ENCODE peak calls at places on chromosomes 3 and 15, in four cellular contexts. D, N, P and O are unnamed samples.

GRCh38 chr3:123816673-123817207 is 67.4 kb downstream of the MYLK start:
- DNase-seq in N (no peak), P (no peak), D (no peak), O (no peak)

GRCh38 chr3:185216587-185216918 is 37.3 kb downstream of the EHHADH start:
- DNase-seq in D (no peak), P (no peak), N (no peak), O (no peak)

GRCh38 chr3:132432639-132433038 is 15.3 kb downstream of the DNAJC13 start:
- DNase-seq in D (peak; percentile 13), P (no peak), N (no peak), O (no peak)

GRCh38 chr3:32510075-32510724 is 7.5 kb upstream of the CMTM6 start:
- DNase-seq in N (peak; percentile 68), P (peak; percentile 84), D (peak; percentile 71), O (peak; percentile 30)

GRCh38 chr15:92430067-92430435 is 36.4 kb downstream of the ST8SIA2 start:
- DNase-seq in D (peak; percentile 66), P (no peak), N (no peak), O (no peak)

GRCh38 chr15:94110476-94111130 is 120.8 kb upstream of the MCTP2 start:
- DNase-seq in D (no peak), N (no peak), P (no peak), O (no peak)

GRCh38 chr15:98850991-98851776 is 156.4 kb downstream of the PGPEP1L start:
- DNase-seq in N (peak; percentile 76), D (peak; percentile 69), P (peak; percentile 69), O (peak; percentile 30)

GRCh38 chr3:140128217-140129137 is 193.5 kb downstream of the CLSTN2 start:
- DNase-seq in N (no peak), P (no peak), D (peak; percentile 35), O (no peak)

GRCh38 chr15:98876461-98877369 is 130.9 kb downstream of the PGPEP1L start:
- DNase-seq in P (no peak), D (no peak), N (no peak), O (no peak)

GRCh38 chr3:67362686-67363085 is 291.7 kb downstream of the SUCLG2 start:
- DNase-seq in P (no peak), N (no peak), D (no peak), O (no peak)

GRCh38 chr15:78855746-78856145 is 16.9 kb upstream of the MORF4L1 start:
- DNase-seq in D (no peak), N (no peak), P (no peak), O (no peak)

GRCh38 chr15:68229386-68230156 is at the start of gene CLN6:
- DNase-seq in P (peak; percentile 53), D (peak; percentile 97), N (peak; percentile 70), O (peak; percentile 71)

GRCh38 chr15:68228143-68228970 is 1.2 kb downstream of the CLN6 start:
- DNase-seq in N (no peak), P (no peak), D (peak; percentile 43), O (no peak)

GRCh38 chr15:68228971-68229385 is 550 bp downstream of the CLN6 start:
- DNase-seq in N (no peak), P (no peak), D (no peak), O (no peak)

GRCh38 chr15:68230157-68231100 is 901 bp upstream of the CLN6 start:
- DNase-seq in P (no peak), N (no peak), D (peak; percentile 35), O (no peak)

GRCh38 chr15:68227806-68228142 is 1.8 kb downstream of the CLN6 start:
- DNase-seq in N (no peak), P (no peak), D (peak; percentile 19), O (no peak)
- H3K4me3 ChIP-seq in N (no peak overlapping the region), P (no peak overlapping the region), D (no peak overlapping the region), O (no peak overlapping the region)

DNA sequence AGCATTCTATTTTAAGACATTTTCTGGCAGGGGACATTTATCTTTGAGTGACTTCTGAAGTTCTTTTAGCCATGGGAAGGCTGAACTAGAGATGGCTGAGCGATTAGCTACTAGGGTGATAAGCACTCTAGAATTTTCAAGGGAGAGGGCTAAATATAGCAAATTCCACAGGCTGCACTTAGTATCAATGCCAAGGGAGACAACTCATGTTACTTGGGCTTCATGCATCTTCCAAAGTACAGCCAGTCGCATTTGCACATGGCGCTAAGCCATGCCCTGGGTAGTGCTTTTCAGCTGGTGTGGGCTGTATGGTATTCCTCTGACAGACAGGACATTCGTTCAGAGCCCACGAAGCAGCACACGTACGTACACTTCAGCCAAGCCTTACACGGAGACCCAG is 69.6 kb downstream of the RYR3 start:
- DNase-seq in N (no peak), P (no peak), D (no peak), O (no peak)
- H3K27me3 ChIP-seq in N (no peaks in the 10 kb centered on the region), P (no peaks in the 10 kb centered on the region), D (no peaks in the 10 kb centered on the region), O (no peaks in the 10 kb centered on the region)

DNA sequence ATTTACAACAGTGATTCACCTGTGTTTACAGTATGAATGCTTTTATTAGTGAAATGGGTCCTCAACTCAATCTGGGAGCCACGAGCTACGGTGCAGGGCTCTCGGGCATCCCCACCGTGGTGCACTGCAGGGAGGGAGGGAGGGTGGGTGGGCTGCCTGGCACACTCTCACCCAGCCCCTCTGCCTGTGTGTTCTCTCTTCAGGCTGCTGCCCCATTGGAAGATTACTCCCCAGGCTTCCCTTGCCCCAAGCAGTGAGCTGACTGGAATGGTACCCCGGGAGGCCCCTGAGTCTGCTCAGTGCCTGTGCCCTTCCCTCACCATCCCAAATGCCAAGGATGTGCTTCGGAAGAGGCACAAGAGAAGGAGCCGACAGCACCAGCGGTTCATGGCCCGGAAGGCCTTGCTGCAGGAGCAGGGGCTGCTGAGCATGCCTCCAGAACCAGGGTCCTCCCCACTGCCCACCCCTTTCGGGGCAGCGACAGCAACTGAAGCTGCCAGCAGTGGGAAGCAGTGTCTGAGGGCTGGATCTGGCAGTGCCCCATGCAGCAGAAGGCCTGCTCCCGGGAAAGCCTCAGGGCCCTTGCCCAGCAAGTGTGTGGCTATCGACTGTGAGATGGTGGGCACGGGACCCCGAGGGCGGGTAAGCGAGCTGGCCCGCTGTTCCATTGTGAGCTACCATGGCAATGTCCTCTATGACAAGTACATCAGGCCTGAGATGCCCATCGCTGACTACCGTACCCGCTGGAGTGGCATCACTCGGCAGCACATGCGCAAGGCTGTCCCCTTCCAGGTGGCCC is 5.0 kb downstream of the AEN start:
- DNase-seq in D (no peak), N (no peak), P (no peak), O (no peak)
- H3K27ac ChIP-seq in D (no peak overlapping the region), N (no peak overlapping the region), P (no peak overlapping the region), O (peak overlapping the region; percentile 87)

GRCh38 chr3:8503461-8503860 is 1.8 kb downstream of the LMCD1 start:
- DNase-seq in D (no peak), N (no peak), P (no peak), O (no peak)
- H3K4me3 ChIP-seq in D (peak overlapping the region; percentile 42), N (peak overlapping the region; percentile 52), P (peak overlapping the region; percentile 42), O (no peak overlapping the region)